ENCODE peak calls at places on chromosomes 2 and 18, in seven cellular contexts. One of them, this sample, is unnamed.

GRCh38 chr2:160492401-160493226 is 993 bp downstream of the RBMS1 start:
- DNase-seq in choroid plexus epithelial cell: peak
- DNase-seq in endothelial cell: peak
- DNase-seq in K562: peak
- DNase-seq in sigmoid colon: peak
- DNase-seq in hepatocyte: peak
- DNase-seq in fibroblast of lung: peak
- DNase-seq in this sample: peak

GRCh38 chr2:119431155-119431975 is at the start of gene TMEM37:
- DNase-seq in choroid plexus epithelial cell: peak
- DNase-seq in endothelial cell: peak
- DNase-seq in K562: peak
- DNase-seq in sigmoid colon: peak
- DNase-seq in hepatocyte: peak
- DNase-seq in fibroblast of lung: peak
- DNase-seq in this sample: peak

GRCh38 chr2:27212626-27213471 is 781 bp upstream of the SLC5A6 start:
- DNase-seq in choroid plexus epithelial cell: peak
- DNase-seq in endothelial cell: peak
- DNase-seq in K562: no peak
- DNase-seq in sigmoid colon: peak
- DNase-seq in hepatocyte: peak
- DNase-seq in fibroblast of lung: peak
- DNase-seq in this sample: no peak

GRCh38 chr2:38935568-38936172 is 46.0 kb downstream of the ARHGEF33 start:
- DNase-seq in choroid plexus epithelial cell: peak
- DNase-seq in endothelial cell: no peak
- DNase-seq in K562: no peak
- DNase-seq in sigmoid colon: no peak
- DNase-seq in hepatocyte: no peak
- DNase-seq in fibroblast of lung: peak
- DNase-seq in this sample: no peak

GRCh38 chr2:216001612-216002215 is 11.6 kb downstream of the MREG start:
- DNase-seq in choroid plexus epithelial cell: no peak
- DNase-seq in endothelial cell: no peak
- DNase-seq in K562: no peak
- DNase-seq in sigmoid colon: no peak
- DNase-seq in hepatocyte: no peak
- DNase-seq in fibroblast of lung: no peak
- DNase-seq in this sample: no peak

GRCh38 chr2:30679416-30680088 is 127.7 kb downstream of the CAPN13 start:
- DNase-seq in choroid plexus epithelial cell: no peak
- DNase-seq in endothelial cell: no peak
- DNase-seq in K562: no peak
- DNase-seq in sigmoid colon: peak
- DNase-seq in hepatocyte: no peak
- DNase-seq in fibroblast of lung: peak
- DNase-seq in this sample: no peak

GRCh38 chr2:181468313-181468712 is 11.1 kb downstream of the ITGA4 start:
- DNase-seq in choroid plexus epithelial cell: peak
- DNase-seq in endothelial cell: no peak
- DNase-seq in K562: no peak
- DNase-seq in sigmoid colon: no peak
- DNase-seq in hepatocyte: no peak
- DNase-seq in fibroblast of lung: no peak
- DNase-seq in this sample: no peak

GRCh38 chr18:50982086-50982801 is 14.4 kb downstream of the ELAC1 start:
- DNase-seq in choroid plexus epithelial cell: no peak
- DNase-seq in endothelial cell: no peak
- DNase-seq in K562: no peak
- DNase-seq in sigmoid colon: no peak
- DNase-seq in hepatocyte: no peak
- DNase-seq in fibroblast of lung: no peak
- DNase-seq in this sample: no peak

GRCh38 chr2:103289101-103289725 is 527.4 kb downstream of the TMEM182 start:
- DNase-seq in choroid plexus epithelial cell: peak
- DNase-seq in endothelial cell: peak
- DNase-seq in K562: no peak
- DNase-seq in sigmoid colon: no peak
- DNase-seq in hepatocyte: no peak
- DNase-seq in fibroblast of lung: no peak
- DNase-seq in this sample: no peak

GRCh38 chr2:103293266-103293583 is 531.4 kb downstream of the TMEM182 start:
- DNase-seq in choroid plexus epithelial cell: no peak
- DNase-seq in endothelial cell: no peak
- DNase-seq in K562: no peak
- DNase-seq in sigmoid colon: no peak
- DNase-seq in hepatocyte: no peak
- DNase-seq in fibroblast of lung: no peak
- DNase-seq in this sample: no peak

DNA sequence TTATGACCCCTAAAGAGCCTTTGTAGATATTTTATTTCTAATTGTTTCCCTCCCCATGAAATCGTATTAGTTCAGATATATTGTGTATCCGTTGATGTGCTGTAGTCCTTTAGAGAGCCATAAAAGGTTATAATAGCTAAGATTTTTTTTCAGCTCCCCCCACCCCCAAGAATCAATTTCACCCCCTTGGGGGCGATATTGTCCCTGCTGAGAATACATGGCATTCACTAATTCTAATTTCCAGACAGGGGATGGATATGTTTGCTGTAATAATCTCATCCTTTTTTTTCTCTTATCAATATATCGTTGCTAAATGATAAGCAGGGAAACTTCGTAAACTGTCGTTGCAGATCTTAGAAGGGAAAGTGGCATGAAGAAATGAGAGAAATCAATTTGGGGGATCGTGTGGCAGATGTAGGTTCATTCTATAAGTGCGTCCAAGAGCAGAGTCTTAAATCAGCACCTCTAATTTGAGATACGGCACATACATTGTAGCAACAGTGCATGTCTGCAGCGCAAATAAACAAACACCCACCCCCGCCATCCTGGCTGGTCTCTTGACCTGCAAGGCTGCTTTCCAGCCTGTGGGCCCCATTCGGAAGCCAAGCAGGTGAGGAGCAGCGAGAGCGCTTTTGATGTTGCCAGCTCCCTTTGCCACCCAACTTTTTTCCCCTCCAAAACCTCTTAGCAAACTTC is 530.9 kb downstream of the TMEM182 start:
- DNase-seq in choroid plexus epithelial cell: no peak
- DNase-seq in endothelial cell: peak
- DNase-seq in K562: no peak
- DNase-seq in sigmoid colon: no peak
- DNase-seq in hepatocyte: no peak
- DNase-seq in fibroblast of lung: no peak
- DNase-seq in this sample: peak
- TF ChIP-seq CTCF in choroid plexus epithelial cell: no peak
- TF ChIP-seq CTCF in endothelial cell: peak
- TF ChIP-seq CTCF in K562: peak
- TF ChIP-seq CTCF in sigmoid colon: no peak
- TF ChIP-seq CTCF in hepatocyte: peak
- TF ChIP-seq CTCF in fibroblast of lung: no peak
- TF ChIP-seq CTCF in this sample: peak

GRCh38 chr2:189178007-189178406 is 1.6 kb downstream of the COL5A2 start:
- DNase-seq in choroid plexus epithelial cell: peak
- DNase-seq in endothelial cell: no peak
- DNase-seq in K562: no peak
- DNase-seq in sigmoid colon: no peak
- DNase-seq in hepatocyte: peak
- DNase-seq in fibroblast of lung: peak
- DNase-seq in this sample: no peak
- TF ChIP-seq CTCF in choroid plexus epithelial cell: peak
- TF ChIP-seq CTCF in endothelial cell: peak
- TF ChIP-seq CTCF in K562: no peak
- TF ChIP-seq CTCF in sigmoid colon: no peak
- TF ChIP-seq CTCF in hepatocyte: peak
- TF ChIP-seq CTCF in fibroblast of lung: peak
- TF ChIP-seq CTCF in this sample: peak

GRCh38 chr2:173989160-173989885 is 24.1 kb upstream of the SP3 start:
- DNase-seq in choroid plexus epithelial cell: no peak
- DNase-seq in endothelial cell: no peak
- DNase-seq in K562: no peak
- DNase-seq in sigmoid colon: no peak
- DNase-seq in hepatocyte: no peak
- DNase-seq in fibroblast of lung: no peak
- DNase-seq in this sample: no peak
- TF ChIP-seq CTCF in choroid plexus epithelial cell: no peak
- TF ChIP-seq CTCF in endothelial cell: no peak
- TF ChIP-seq CTCF in K562: no peak
- TF ChIP-seq CTCF in sigmoid colon: no peak
- TF ChIP-seq CTCF in hepatocyte: no peak
- TF ChIP-seq CTCF in fibroblast of lung: no peak
- TF ChIP-seq CTCF in this sample: no peak

GRCh38 chr2:227933891-227934290 is 62.5 kb downstream of the DAW1 start:
- DNase-seq in choroid plexus epithelial cell: no peak
- DNase-seq in endothelial cell: no peak
- DNase-seq in K562: no peak
- DNase-seq in sigmoid colon: no peak
- DNase-seq in hepatocyte: no peak
- DNase-seq in fibroblast of lung: no peak
- DNase-seq in this sample: no peak

GRCh38 chr2:227942021-227942420 is 70.6 kb downstream of the DAW1 start:
- DNase-seq in choroid plexus epithelial cell: peak
- DNase-seq in endothelial cell: no peak
- DNase-seq in K562: no peak
- DNase-seq in sigmoid colon: no peak
- DNase-seq in hepatocyte: no peak
- DNase-seq in fibroblast of lung: peak
- DNase-seq in this sample: no peak

GRCh38 chr2:227939271-227940027 is 68.0 kb downstream of the DAW1 start:
- DNase-seq in choroid plexus epithelial cell: peak
- DNase-seq in endothelial cell: no peak
- DNase-seq in K562: no peak
- DNase-seq in sigmoid colon: no peak
- DNase-seq in hepatocyte: peak
- DNase-seq in fibroblast of lung: peak
- DNase-seq in this sample: peak
- TF ChIP-seq CTCF in choroid plexus epithelial cell: peak
- TF ChIP-seq CTCF in endothelial cell: peak
- TF ChIP-seq CTCF in K562: peak
- TF ChIP-seq CTCF in sigmoid colon: no peak
- TF ChIP-seq CTCF in hepatocyte: peak
- TF ChIP-seq CTCF in fibroblast of lung: peak
- TF ChIP-seq CTCF in this sample: peak

DNA sequence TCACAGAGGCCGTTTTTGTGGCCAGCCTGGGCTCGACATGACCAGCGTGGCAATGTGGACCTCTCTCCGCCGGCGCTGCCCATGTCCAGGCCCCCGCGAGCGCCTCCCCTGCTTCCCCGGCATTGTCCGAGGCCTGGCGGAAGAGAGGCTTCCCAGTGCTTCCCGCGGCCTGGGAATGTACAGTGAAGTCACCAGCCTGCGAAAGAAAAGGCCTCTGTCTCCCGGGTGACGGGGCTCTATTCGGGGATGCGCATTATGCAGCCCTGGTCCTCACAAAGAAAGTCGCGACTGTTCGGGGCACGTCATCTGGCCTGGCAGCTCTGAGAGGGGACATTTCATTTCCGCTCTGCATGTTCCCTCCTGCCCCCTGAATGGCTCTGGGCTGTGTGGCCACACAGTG is 109.2 kb upstream of the AGAP1 start:
- DNase-seq in choroid plexus epithelial cell: no peak
- DNase-seq in endothelial cell: no peak
- DNase-seq in K562: no peak
- DNase-seq in sigmoid colon: no peak
- DNase-seq in hepatocyte: no peak
- DNase-seq in fibroblast of lung: no peak
- DNase-seq in this sample: peak
- TF ChIP-seq CTCF in choroid plexus epithelial cell: no peak
- TF ChIP-seq CTCF in endothelial cell: no peak
- TF ChIP-seq CTCF in K562: no peak
- TF ChIP-seq CTCF in sigmoid colon: no peak
- TF ChIP-seq CTCF in hepatocyte: no peak
- TF ChIP-seq CTCF in fibroblast of lung: no peak
- TF ChIP-seq CTCF in this sample: no peak

DNA sequence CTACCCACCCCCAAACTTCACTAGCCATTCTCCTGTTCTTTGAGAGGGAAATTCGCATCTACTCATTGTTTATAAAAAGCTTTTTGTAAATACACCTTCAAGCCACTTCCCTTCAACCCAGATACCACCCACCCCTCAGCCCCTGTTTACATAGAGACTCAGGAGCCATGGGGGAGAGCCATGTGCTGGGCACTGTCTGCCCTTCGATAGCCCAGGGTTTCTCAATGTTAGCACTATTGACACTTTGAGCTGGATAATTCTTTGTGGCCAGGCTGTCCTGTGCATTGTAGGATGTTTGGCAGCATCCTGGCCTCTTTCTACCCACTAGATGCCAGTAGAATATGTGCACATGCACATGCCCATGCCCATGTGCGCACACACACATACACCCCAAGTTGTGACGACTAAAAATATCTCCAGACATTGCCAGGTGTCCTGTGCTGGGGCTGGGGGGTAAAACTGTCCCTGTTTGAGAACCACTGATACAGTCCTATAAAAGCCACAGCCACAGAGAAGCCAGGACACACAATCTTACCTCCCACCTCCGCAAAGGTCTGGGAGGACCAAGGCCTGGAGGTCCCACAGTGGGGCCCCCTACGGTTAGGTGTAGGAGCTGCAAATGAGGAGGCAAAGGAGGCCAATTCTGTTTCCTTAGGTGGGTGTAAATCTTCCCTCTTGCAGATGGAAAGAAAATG is 44.5 kb upstream of the ASPRV1 start:
- DNase-seq in choroid plexus epithelial cell: no peak
- DNase-seq in endothelial cell: no peak
- DNase-seq in K562: peak
- DNase-seq in sigmoid colon: no peak
- DNase-seq in hepatocyte: no peak
- DNase-seq in fibroblast of lung: no peak
- DNase-seq in this sample: peak
- TF ChIP-seq CTCF in choroid plexus epithelial cell: no peak
- TF ChIP-seq CTCF in endothelial cell: no peak
- TF ChIP-seq CTCF in K562: peak
- TF ChIP-seq CTCF in sigmoid colon: no peak
- TF ChIP-seq CTCF in hepatocyte: no peak
- TF ChIP-seq CTCF in fibroblast of lung: no peak
- TF ChIP-seq CTCF in this sample: peak